ENCODE peak calls at places on chromosome 17, in six cellular contexts. X is transverse colon, F is sigmoid colon, R is GM23338, N is esophagus squamous epithelium, K is left ventricle myocardium inferior. O is an unnamed sample.
A peak's percentile ranks its signal among the peaks of the same experiment; 100 is the strongest.

GRCh38 chr17:81420769-81421462 is 25.7 kb downstream of the BAHCC1 start:
- DNase-seq in K (peak; percentile 56), N (no peak), R (no peak), X (no peak), F (no peak), O (no peak)

GRCh38 chr17:7393613-7394451 is 493 bp downstream of the PLSCR3 start:
- DNase-seq in R (peak; percentile 88), F (peak; percentile 76), N (no peak), X (peak; percentile 51), K (peak; percentile 33), O (peak; percentile 80)

GRCh38 chr17:6611231-6611630 is 29.3 kb downstream of the KIAA0753 start:
- DNase-seq in K (no peak), F (no peak), R (no peak), N (no peak), X (no peak), O (no peak)

GRCh38 chr17:3693829-3694231 is 2.1 kb downstream of the P2RX5 start:
- DNase-seq in R (no peak), K (no peak), X (peak; percentile 27), F (no peak), N (no peak), O (no peak)

GRCh38 chr17:76682306-76682705 is 28.5 kb downstream of the MXRA7 start:
- DNase-seq in F (peak; percentile 75), R (no peak), X (no peak), N (no peak), K (peak; percentile 71), O (no peak)

GRCh38 chr17:56545930-56546329 is 47.6 kb upstream of the NOG start:
- DNase-seq in R (no peak), K (no peak), F (no peak), X (no peak), N (no peak), O (no peak)

GRCh38 chr17:74543891-74544760 is 1.8 kb downstream of the CD300C start:
- DNase-seq in R (no peak), N (no peak), F (no peak), X (no peak), K (no peak), O (no peak)

GRCh38 chr17:71163121-71163812 is 957.6 kb upstream of the SOX9 start:
- DNase-seq in N (no peak), R (no peak), K (no peak), X (no peak), F (no peak), O (no peak)

GRCh38 chr17:9115446-9116265 is 94.3 kb downstream of the NTN1 start:
- DNase-seq in X (peak; percentile 48), R (peak; percentile 87), N (no peak), K (peak; percentile 66), F (peak; percentile 86), O (peak; percentile 47)

GRCh38 chr17:45783593-45784292 is 377 bp upstream of the CRHR1 start:
- DNase-seq in N (no peak), F (no peak), X (no peak), R (peak; percentile 88), K (peak; percentile 20), O (no peak)

GRCh38 chr17:68421486-68421885 is 35.8 kb downstream of the WIPI1 start:
- DNase-seq in N (no peak), X (no peak), K (no peak), R (no peak), F (no peak), O (no peak)

GRCh38 chr17:75261336-75262111 is at the start of the genes GGA3 and MRPS7:
- DNase-seq in K (peak; percentile 97), X (peak; percentile 95), R (peak; percentile 98), N (peak; percentile 76), F (peak; percentile 96), O (peak; percentile 93)

GRCh38 chr17:37322826-37323561 is 52.8 kb upstream of the C17orf78 start:
- DNase-seq in R (no peak), F (no peak), K (no peak), N (no peak), X (no peak), O (no peak)

GRCh38 chr17:49191407-49191916 is 18.9 kb downstream of the GNGT2 start:
- DNase-seq in N (no peak), K (no peak), F (no peak), R (no peak), X (no peak), O (no peak)

GRCh38 chr17:74975943-74976342 is 3.4 kb upstream of the HID1 start:
- DNase-seq in R (no peak), K (no peak), F (no peak), N (no peak), X (no peak), O (no peak)

GRCh38 chr17:77100009-77100408 is 40.8 kb upstream of the SEC14L1 start:
- DNase-seq in R (no peak), X (peak; percentile 47), K (peak; percentile 76), F (peak; percentile 85), N (no peak), O (no peak)

GRCh38 chr17:57045868-57046671 is 39.0 kb upstream of the AKAP1 start:
- DNase-seq in K (no peak), N (no peak), F (peak; percentile 67), X (peak; percentile 52), R (peak; percentile 44), O (peak; percentile 27)

GRCh38 chr17:58789160-58789559 is 33.5 kb downstream of the PPM1E start:
- DNase-seq in K (no peak), F (no peak), R (no peak), N (no peak), X (no peak), O (no peak)

GRCh38 chr17:32627233-32628008 is 140.6 kb downstream of the CDK5R1 start:
- DNase-seq in K (no peak), N (no peak), R (peak; percentile 98), X (no peak), F (no peak), O (no peak)

GRCh38 chr17:42519546-42520444 is 16.2 kb upstream of the NAGLU start:
- DNase-seq in K (peak; percentile 90), R (peak; percentile 85), F (peak; percentile 99), X (peak; percentile 85), N (no peak), O (no peak)

GRCh38 chr17:43126911-43127290 is 1.7 kb upstream of the BRCA1 start:
- DNase-seq in F (peak; percentile 53), N (no peak), X (no peak), R (no peak), K (no peak), O (no peak)

GRCh38 chr17:44356241-44356640 is 7.4 kb downstream of the FAM171A2 start:
- DNase-seq in R (no peak), N (no peak), X (no peak), F (no peak), K (no peak), O (no peak)

GRCh38 chr17:50950002-50950877 is 84.1 kb upstream of the TOB1 start:
- DNase-seq in N (peak; percentile 31), K (peak; percentile 77), R (peak; percentile 80), F (peak; percentile 91), X (peak; percentile 81), O (peak; percentile 80)

GRCh38 chr17:32481193-32481592 is 5.6 kb upstream of the CDK5R1 start:
- DNase-seq in N (no peak), F (peak; percentile 40), R (no peak), X (no peak), K (no peak), O (no peak)

GRCh38 chr17:29179232-29180036 is 764 bp downstream of the MYO18A start:
- DNase-seq in X (peak; percentile 88), R (peak; percentile 94), K (peak; percentile 48), N (no peak), F (no peak), O (no peak)

DNA sequence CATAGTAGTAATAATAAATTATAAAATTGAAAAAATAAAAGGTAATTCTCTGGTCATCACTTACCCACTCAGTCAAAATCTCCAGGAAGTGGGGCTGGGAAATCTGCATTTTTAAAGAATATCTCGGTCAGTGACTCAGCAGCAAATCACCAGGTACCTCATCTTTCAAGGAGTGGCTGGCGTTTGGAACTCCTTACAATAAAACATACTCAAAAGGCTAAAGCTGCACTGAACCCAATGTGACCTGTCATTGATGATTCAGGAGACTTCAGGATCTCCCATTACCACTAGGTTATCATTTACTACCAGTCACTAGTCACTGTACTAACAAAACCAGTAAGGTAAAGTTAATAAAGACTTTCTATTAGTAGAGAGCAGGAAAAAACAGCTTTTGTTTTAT is 21.5 kb upstream of the RFFL start:
- DNase-seq in R (no peak), X (peak; percentile 21), F (no peak), K (no peak), N (no peak), O (no peak)
- H3K27ac ChIP-seq in R (peak overlapping the region; percentile 7), X (peak overlapping the region; percentile 99), F (no peak overlapping the region), K (no peak overlapping the region), N (peak overlapping the region; percentile 47), O (no peak overlapping the region)

DNA sequence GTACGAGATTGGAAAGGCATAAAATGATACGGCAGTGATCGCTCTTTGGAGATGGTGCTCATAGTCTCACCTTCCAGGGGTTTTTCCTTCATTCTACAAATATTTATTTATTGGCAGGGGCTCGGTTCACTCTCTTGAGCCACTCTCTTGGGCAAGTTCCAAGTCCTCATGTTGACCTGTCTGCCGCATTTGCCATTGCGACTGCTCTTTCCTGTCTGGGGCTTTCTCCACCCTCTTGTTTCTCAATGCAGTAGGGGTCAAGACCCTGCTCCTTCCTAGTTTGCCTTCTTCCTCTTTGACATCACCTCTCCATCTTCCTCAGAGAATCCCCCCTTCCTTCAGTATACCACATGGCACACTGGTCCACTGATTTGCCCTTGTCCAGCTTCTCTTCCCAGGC is 21.9 kb upstream of the LRRC75A start:
- DNase-seq in R (no peak), K (no peak), F (no peak), N (no peak), X (no peak), O (no peak)
- H3K4me3 ChIP-seq in R (no peak overlapping the region), K (no peak overlapping the region), F (no peak overlapping the region), N (no peak overlapping the region), X (no peak overlapping the region), O (no peak overlapping the region)

GRCh38 chr17:72175263-72175662 is 54.4 kb downstream of the SOX9 start:
- DNase-seq in K (no peak), X (no peak), F (no peak), N (no peak), R (no peak), O (no peak)

GRCh38 chr17:72176516-72176851 is 55.7 kb downstream of the SOX9 start:
- DNase-seq in N (no peak), R (no peak), K (no peak), X (peak; percentile 38), F (no peak), O (no peak)

GRCh38 chr17:72175787-72176515 is 55.1 kb downstream of the SOX9 start:
- DNase-seq in X (no peak), N (no peak), R (no peak), K (peak; percentile 47), F (no peak), O (no peak)

GRCh38 chr17:72177738-72178137 is 56.9 kb downstream of the SOX9 start:
- DNase-seq in N (no peak), F (no peak), X (no peak), R (no peak), K (no peak), O (no peak)

GRCh38 chr17:72176902-72177660 is 56.3 kb downstream of the SOX9 start:
- DNase-seq in R (peak; percentile 35), N (no peak), F (no peak), X (peak; percentile 38), K (no peak), O (no peak)
- H3K27ac ChIP-seq in R (no peak overlapping the region), N (no peak overlapping the region), F (no peak overlapping the region), X (peak overlapping the region; percentile 69), K (no peak overlapping the region), O (no peak overlapping the region)

DNA sequence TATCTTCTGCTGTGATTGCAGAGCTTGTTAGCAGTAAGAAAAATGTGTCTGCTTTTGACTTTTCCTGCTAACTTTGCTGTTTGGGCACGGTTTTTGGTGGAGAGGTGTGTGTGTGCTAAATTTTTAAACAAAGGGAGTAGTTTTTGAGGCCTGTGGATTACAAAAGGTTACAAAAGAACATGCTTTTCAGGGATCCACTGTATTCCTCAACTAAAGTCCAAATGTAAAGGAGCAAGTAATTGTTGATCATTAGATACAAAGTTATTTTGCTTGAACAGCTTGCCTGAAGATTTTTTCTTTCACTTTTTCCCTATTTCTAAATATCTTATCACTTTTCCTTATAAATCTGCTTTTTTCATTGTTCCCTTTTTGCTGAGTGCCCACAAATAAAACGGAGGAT is 2.0 kb downstream of the KPNB1 start:
- DNase-seq in N (no peak), K (no peak), F (no peak), R (no peak), X (no peak), O (no peak)
- H3K4me3 ChIP-seq in N (no peak overlapping the region), K (no peak overlapping the region), F (no peak overlapping the region), R (peak overlapping the region; percentile 96), X (no peak overlapping the region), O (no peak overlapping the region)

O was measured in CD8-positive, alpha-beta T cell.